ENCODE peak calls at places on chromosome 16, in six cellular contexts. One of them, this sample, is unnamed.
A peak's percentile ranks its signal among the peaks of the same experiment; 100 is the strongest.

GRCh38 chr16:78385406-78385805 is 286.0 kb downstream of the WWOX start:
- DNase-seq in fibroblast of pulmonary artery: no peak
- DNase-seq in cerebellar nuclear complex: no peak
- DNase-seq in nucleus accumbens: no peak
- DNase-seq in CD8-positive, alpha-beta T cell: no peak
- DNase-seq in NCI-H460: no peak
- DNase-seq in this sample: no peak

GRCh38 chr16:85838876-85839585 is 39.5 kb downstream of the COX4I1 start:
- DNase-seq in fibroblast of pulmonary artery: no peak
- DNase-seq in cerebellar nuclear complex: no peak
- DNase-seq in nucleus accumbens: no peak
- DNase-seq in CD8-positive, alpha-beta T cell: no peak
- DNase-seq in NCI-H460: no peak
- DNase-seq in this sample: no peak

GRCh38 chr16:83002351-83003334 is 375.9 kb downstream of the CDH13 start:
- DNase-seq in fibroblast of pulmonary artery: peak; percentile 27
- DNase-seq in cerebellar nuclear complex: no peak
- DNase-seq in nucleus accumbens: no peak
- DNase-seq in CD8-positive, alpha-beta T cell: no peak
- DNase-seq in NCI-H460: peak; percentile 16
- DNase-seq in this sample: peak; percentile 35

GRCh38 chr16:83849434-83849833 is 41.7 kb downstream of the HSBP1 start:
- DNase-seq in fibroblast of pulmonary artery: no peak
- DNase-seq in cerebellar nuclear complex: no peak
- DNase-seq in nucleus accumbens: no peak
- DNase-seq in CD8-positive, alpha-beta T cell: no peak
- DNase-seq in NCI-H460: no peak
- DNase-seq in this sample: no peak

GRCh38 chr16:24626251-24626650 is 86.9 kb downstream of the RBBP6 start:
- DNase-seq in fibroblast of pulmonary artery: peak; percentile 61
- DNase-seq in cerebellar nuclear complex: no peak
- DNase-seq in nucleus accumbens: no peak
- DNase-seq in CD8-positive, alpha-beta T cell: no peak
- DNase-seq in NCI-H460: no peak
- DNase-seq in this sample: no peak

GRCh38 chr16:17155480-17155879 is 315.3 kb downstream of the XYLT1 start:
- DNase-seq in fibroblast of pulmonary artery: no peak
- DNase-seq in cerebellar nuclear complex: no peak
- DNase-seq in nucleus accumbens: no peak
- DNase-seq in CD8-positive, alpha-beta T cell: no peak
- DNase-seq in NCI-H460: no peak
- DNase-seq in this sample: no peak

GRCh38 chr16:87119168-87119567 is 198.0 kb downstream of the C16orf95 start:
- DNase-seq in fibroblast of pulmonary artery: no peak
- DNase-seq in cerebellar nuclear complex: no peak
- DNase-seq in nucleus accumbens: no peak
- DNase-seq in CD8-positive, alpha-beta T cell: no peak
- DNase-seq in NCI-H460: no peak
- DNase-seq in this sample: no peak

GRCh38 chr16:48681520-48681919 is 71.5 kb upstream of the N4BP1 start:
- DNase-seq in fibroblast of pulmonary artery: no peak
- DNase-seq in cerebellar nuclear complex: no peak
- DNase-seq in nucleus accumbens: no peak
- DNase-seq in CD8-positive, alpha-beta T cell: no peak
- DNase-seq in NCI-H460: no peak
- DNase-seq in this sample: no peak

GRCh38 chr16:73711441-73712080 is 585.1 kb upstream of the PSMD7 start:
- DNase-seq in fibroblast of pulmonary artery: no peak
- DNase-seq in cerebellar nuclear complex: no peak
- DNase-seq in nucleus accumbens: no peak
- DNase-seq in CD8-positive, alpha-beta T cell: no peak
- DNase-seq in NCI-H460: no peak
- DNase-seq in this sample: no peak

GRCh38 chr16:23137256-23137655 is 12.0 kb downstream of the USP31 start:
- DNase-seq in fibroblast of pulmonary artery: no peak
- DNase-seq in cerebellar nuclear complex: no peak
- DNase-seq in nucleus accumbens: no peak
- DNase-seq in CD8-positive, alpha-beta T cell: no peak
- DNase-seq in NCI-H460: no peak
- DNase-seq in this sample: no peak

GRCh38 chr16:15482068-15482747 is 47.8 kb downstream of the BMERB1 start:
- DNase-seq in fibroblast of pulmonary artery: peak; percentile 95
- DNase-seq in cerebellar nuclear complex: no peak
- DNase-seq in nucleus accumbens: no peak
- DNase-seq in CD8-positive, alpha-beta T cell: no peak
- DNase-seq in NCI-H460: peak; percentile 74
- DNase-seq in this sample: peak; percentile 81

GRCh38 chr16:31427441-31428276 is 501 bp downstream of the COX6A2 start:
- DNase-seq in fibroblast of pulmonary artery: peak; percentile 47
- DNase-seq in cerebellar nuclear complex: no peak
- DNase-seq in nucleus accumbens: peak; percentile 37
- DNase-seq in CD8-positive, alpha-beta T cell: peak; percentile 66
- DNase-seq in NCI-H460: no peak
- DNase-seq in this sample: peak; percentile 43

GRCh38 chr16:821751-822150 is 21.2 kb upstream of the GNG13 start:
- DNase-seq in fibroblast of pulmonary artery: no peak
- DNase-seq in cerebellar nuclear complex: no peak
- DNase-seq in nucleus accumbens: no peak
- DNase-seq in CD8-positive, alpha-beta T cell: no peak
- DNase-seq in NCI-H460: no peak
- DNase-seq in this sample: no peak

GRCh38 chr16:13970708-13971422 is 50.9 kb downstream of the ERCC4 start:
- DNase-seq in fibroblast of pulmonary artery: no peak
- DNase-seq in cerebellar nuclear complex: no peak
- DNase-seq in nucleus accumbens: no peak
- DNase-seq in CD8-positive, alpha-beta T cell: no peak
- DNase-seq in NCI-H460: no peak
- DNase-seq in this sample: no peak

GRCh38 chr16:75237398-75238131 is 13.9 kb downstream of the BCAR1 start:
- DNase-seq in fibroblast of pulmonary artery: no peak
- DNase-seq in cerebellar nuclear complex: no peak
- DNase-seq in nucleus accumbens: no peak
- DNase-seq in CD8-positive, alpha-beta T cell: no peak
- DNase-seq in NCI-H460: no peak
- DNase-seq in this sample: peak; percentile 12

GRCh38 chr16:2739555-2740435 is 12.6 kb upstream of the SRRM2 start:
- DNase-seq in fibroblast of pulmonary artery: no peak
- DNase-seq in cerebellar nuclear complex: no peak
- DNase-seq in nucleus accumbens: no peak
- DNase-seq in CD8-positive, alpha-beta T cell: no peak
- DNase-seq in NCI-H460: no peak
- DNase-seq in this sample: no peak

GRCh38 chr16:67461600-67462278 is 19.2 kb downstream of the ATP6V0D1 start:
- DNase-seq in fibroblast of pulmonary artery: no peak
- DNase-seq in cerebellar nuclear complex: no peak
- DNase-seq in nucleus accumbens: no peak
- DNase-seq in CD8-positive, alpha-beta T cell: no peak
- DNase-seq in NCI-H460: no peak
- DNase-seq in this sample: no peak

GRCh38 chr16:71537643-71538042 is 11.4 kb downstream of the CHST4 start:
- DNase-seq in fibroblast of pulmonary artery: peak; percentile 56
- DNase-seq in cerebellar nuclear complex: no peak
- DNase-seq in nucleus accumbens: no peak
- DNase-seq in CD8-positive, alpha-beta T cell: no peak
- DNase-seq in NCI-H460: peak; percentile 31
- DNase-seq in this sample: peak; percentile 52

GRCh38 chr16:4083347-4083870 is 32.8 kb downstream of the ADCY9 start:
- DNase-seq in fibroblast of pulmonary artery: no peak
- DNase-seq in cerebellar nuclear complex: no peak
- DNase-seq in nucleus accumbens: no peak
- DNase-seq in CD8-positive, alpha-beta T cell: no peak
- DNase-seq in NCI-H460: no peak
- DNase-seq in this sample: no peak

GRCh38 chr16:86373502-86373901 is 136.8 kb upstream of the FOXF1 start:
- DNase-seq in fibroblast of pulmonary artery: no peak
- DNase-seq in cerebellar nuclear complex: no peak
- DNase-seq in nucleus accumbens: no peak
- DNase-seq in CD8-positive, alpha-beta T cell: no peak
- DNase-seq in NCI-H460: no peak
- DNase-seq in this sample: no peak

GRCh38 chr16:57276596-57276995 is 7.9 kb downstream of the PLLP start:
- DNase-seq in fibroblast of pulmonary artery: peak; percentile 65
- DNase-seq in cerebellar nuclear complex: no peak
- DNase-seq in nucleus accumbens: no peak
- DNase-seq in CD8-positive, alpha-beta T cell: no peak
- DNase-seq in NCI-H460: peak; percentile 36
- DNase-seq in this sample: no peak

GRCh38 chr16:70522216-70523000 is 946 bp downstream of the COG4 start:
- DNase-seq in fibroblast of pulmonary artery: no peak
- DNase-seq in cerebellar nuclear complex: no peak
- DNase-seq in nucleus accumbens: no peak
- DNase-seq in CD8-positive, alpha-beta T cell: no peak
- DNase-seq in NCI-H460: no peak
- DNase-seq in this sample: no peak

GRCh38 chr16:17518441-17518840 is 47.7 kb upstream of the XYLT1 start:
- DNase-seq in fibroblast of pulmonary artery: peak; percentile 13
- DNase-seq in cerebellar nuclear complex: no peak
- DNase-seq in nucleus accumbens: no peak
- DNase-seq in CD8-positive, alpha-beta T cell: no peak
- DNase-seq in NCI-H460: no peak
- DNase-seq in this sample: peak; percentile 43

GRCh38 chr16:30844671-30845449 is 49.0 kb downstream of the BCL7C start:
- DNase-seq in fibroblast of pulmonary artery: peak; percentile 95
- DNase-seq in cerebellar nuclear complex: peak; percentile 10
- DNase-seq in nucleus accumbens: peak; percentile 13
- DNase-seq in CD8-positive, alpha-beta T cell: peak; percentile 84
- DNase-seq in NCI-H460: peak; percentile 87
- DNase-seq in this sample: peak; percentile 81

GRCh38 chr16:25311950-25312349 is 54.3 kb upstream of the ZKSCAN2 start:
- DNase-seq in fibroblast of pulmonary artery: no peak
- DNase-seq in cerebellar nuclear complex: no peak
- DNase-seq in nucleus accumbens: no peak
- DNase-seq in CD8-positive, alpha-beta T cell: no peak
- DNase-seq in NCI-H460: no peak
- DNase-seq in this sample: no peak

GRCh38 chr16:89268987-89269735 is 51.7 kb downstream of the ZNF778 start:
- DNase-seq in fibroblast of pulmonary artery: peak; percentile 69
- DNase-seq in cerebellar nuclear complex: no peak
- DNase-seq in nucleus accumbens: no peak
- DNase-seq in CD8-positive, alpha-beta T cell: no peak
- DNase-seq in NCI-H460: no peak
- DNase-seq in this sample: no peak

GRCh38 chr16:79843631-79844043 is 243.1 kb upstream of the MAF start:
- DNase-seq in fibroblast of pulmonary artery: no peak
- DNase-seq in cerebellar nuclear complex: no peak
- DNase-seq in nucleus accumbens: no peak
- DNase-seq in CD8-positive, alpha-beta T cell: no peak
- DNase-seq in NCI-H460: no peak
- DNase-seq in this sample: no peak

GRCh38 chr16:23945243-23945642 is 109.5 kb downstream of the PRKCB start:
- DNase-seq in fibroblast of pulmonary artery: no peak
- DNase-seq in cerebellar nuclear complex: no peak
- DNase-seq in nucleus accumbens: no peak
- DNase-seq in CD8-positive, alpha-beta T cell: no peak
- DNase-seq in NCI-H460: no peak
- DNase-seq in this sample: no peak

GRCh38 chr16:24689128-24689527 is 40.3 kb upstream of the TNRC6A start:
- DNase-seq in fibroblast of pulmonary artery: peak; percentile 73
- DNase-seq in cerebellar nuclear complex: peak; percentile 61
- DNase-seq in nucleus accumbens: no peak
- DNase-seq in CD8-positive, alpha-beta T cell: no peak
- DNase-seq in NCI-H460: peak; percentile 59
- DNase-seq in this sample: peak; percentile 60

GRCh38 chr16:57667526-57668258 is 414 bp upstream of the ADGRG3 start:
- DNase-seq in fibroblast of pulmonary artery: no peak
- DNase-seq in cerebellar nuclear complex: no peak
- DNase-seq in nucleus accumbens: no peak
- DNase-seq in CD8-positive, alpha-beta T cell: no peak
- DNase-seq in NCI-H460: peak; percentile 86
- DNase-seq in this sample: no peak

GRCh38 chr16:49969356-49970030 is 55.5 kb upstream of the CNEP1R1 start:
- DNase-seq in fibroblast of pulmonary artery: peak; percentile 17
- DNase-seq in cerebellar nuclear complex: no peak
- DNase-seq in nucleus accumbens: no peak
- DNase-seq in CD8-positive, alpha-beta T cell: no peak
- DNase-seq in NCI-H460: no peak
- DNase-seq in this sample: peak; percentile 33

GRCh38 chr16:80387308-80387921 is 153.4 kb upstream of the DYNLRB2 start:
- DNase-seq in fibroblast of pulmonary artery: no peak
- DNase-seq in cerebellar nuclear complex: no peak
- DNase-seq in nucleus accumbens: no peak
- DNase-seq in CD8-positive, alpha-beta T cell: no peak
- DNase-seq in NCI-H460: no peak
- DNase-seq in this sample: peak; percentile 35

GRCh38 chr16:682493-683395 is 1.4 kb downstream of the JMJD8 start:
- DNase-seq in fibroblast of pulmonary artery: no peak
- DNase-seq in cerebellar nuclear complex: no peak
- DNase-seq in nucleus accumbens: no peak
- DNase-seq in CD8-positive, alpha-beta T cell: no peak
- DNase-seq in NCI-H460: no peak
- DNase-seq in this sample: no peak

This sample was measured in astrocyte of the hippocampus.